ENCODE peak calls at places on chromosomes 2 and 18, in eight cellular contexts. H is left ventricle myocardium inferior; Q is aorta; Y is cardiac muscle cell; R is GM23248; V is CD8-positive, alpha-beta memory T cell; U is mesendoderm; Z is CD4-positive, CD25-positive, alpha-beta regulatory T cell. J is an unnamed sample.

GRCh38 chr2:18378020-18378653 is 182.3 kb downstream of the RDH14 start:
- DNase-seq in Q (no peak), Z (peak), V (no peak), R (peak), U (peak), H (no peak), Y (peak), J (peak)

GRCh38 chr2:80364511-80365212 is 60.1 kb upstream of the LRRTM1 start:
- DNase-seq in Q (no peak), Z (no peak), U (peak), V (no peak), H (no peak), R (no peak), Y (no peak), J (peak)

GRCh38 chr18:31791817-31792579 is 31.3 kb upstream of the SLC25A52 start:
- DNase-seq in U (no peak), R (no peak), Z (no peak), V (no peak), Q (no peak), H (no peak), Y (no peak), J (no peak)

GRCh38 chr2:171086352-171087290 is 74.1 kb downstream of the TLK1 start:
- DNase-seq in V (peak), Y (peak), Z (peak), R (peak), Q (no peak), H (no peak), U (peak), J (peak)

GRCh38 chr2:62184499-62185045 is 11.3 kb upstream of the B3GNT2 start:
- DNase-seq in Z (no peak), R (no peak), U (no peak), Q (no peak), H (no peak), Y (no peak), V (no peak), J (no peak)

GRCh38 chr2:178069551-178069950 is 3.0 kb downstream of the PDE11A start:
- DNase-seq in Q (no peak), V (no peak), R (no peak), U (peak), H (no peak), Y (no peak), Z (no peak), J (no peak)

GRCh38 chr2:152743004-152743403 is 24.6 kb downstream of the ARL6IP6 start:
- DNase-seq in H (no peak), V (no peak), Q (no peak), Z (peak), Y (peak), U (peak), R (peak), J (no peak)

GRCh38 chr2:96537066-96537733 is 648 bp downstream of the ARID5A start:
- DNase-seq in U (peak), Q (peak), Z (peak), R (peak), H (peak), V (peak), Y (peak), J (peak)

GRCh38 chr2:237700583-237701032 is 73.2 kb downstream of the LRRFIP1 start:
- DNase-seq in Z (peak), Y (peak), U (no peak), R (peak), Q (peak), V (peak), H (peak), J (peak)

GRCh38 chr18:27887287-27887686 is 289.6 kb downstream of the CDH2 start:
- DNase-seq in H (no peak), Y (no peak), V (no peak), Q (no peak), Z (no peak), R (peak), U (no peak), J (no peak)

GRCh38 chr2:152506843-152507242 is 171.9 kb downstream of the FMNL2 start:
- DNase-seq in U (no peak), Y (peak), H (no peak), Z (peak), V (no peak), R (peak), Q (no peak), J (no peak)

GRCh38 chr2:8406271-8406670 is 275.6 kb upstream of the ID2 start:
- DNase-seq in Z (no peak), V (no peak), Y (peak), R (no peak), H (no peak), U (no peak), Q (no peak), J (no peak)

GRCh38 chr2:132424526-132425121 is 8.0 kb downstream of the GPR39 start:
- DNase-seq in V (no peak), Q (no peak), H (no peak), U (no peak), Z (no peak), R (peak), Y (peak), J (no peak)

GRCh38 chr2:17813015-17813741 is 3.1 kb upstream of the MSGN1 start:
- DNase-seq in V (no peak), Y (peak), R (peak), U (no peak), Q (no peak), Z (no peak), H (no peak), J (peak)

GRCh38 chr2:168145598-168145997 is 101.8 kb downstream of the STK39 start:
- DNase-seq in V (no peak), Q (no peak), Z (no peak), R (no peak), H (no peak), Y (no peak), U (no peak), J (no peak)

GRCh38 chr2:179793238-179793637 is 68.2 kb downstream of the ZNF385B start:
- DNase-seq in Z (no peak), H (no peak), Q (no peak), R (no peak), V (no peak), Y (no peak), U (peak), J (no peak)

GRCh38 chr2:79860233-79861058 is 347.6 kb downstream of the CTNNA2 start:
- DNase-seq in Z (no peak), Q (no peak), R (peak), V (no peak), U (peak), H (no peak), Y (no peak), J (peak)

GRCh38 chr2:187302146-187302545 is 145.9 kb downstream of the CALCRL start:
- DNase-seq in V (no peak), Y (peak), Z (no peak), Q (no peak), H (no peak), U (no peak), R (no peak), J (peak)

GRCh38 chr2:95277246-95277906 is 3.1 kb downstream of the PROM2 start:
- DNase-seq in Q (no peak), U (peak), R (peak), H (peak), Y (peak), Z (no peak), V (no peak), J (peak)

GRCh38 chr18:73975266-73975665 is 172.4 kb downstream of the FBXO15 start:
- DNase-seq in U (no peak), Q (no peak), Y (peak), V (no peak), Z (peak), H (no peak), R (no peak), J (no peak)

GRCh38 chr18:41875094-41875780 is 79.8 kb upstream of the PIK3C3 start:
- DNase-seq in R (peak), V (no peak), Y (peak), Q (no peak), H (no peak), Z (no peak), U (no peak), J (peak)

GRCh38 chr2:233088598-233089345 is 28.6 kb downstream of the INPP5D start:
- DNase-seq in Z (no peak), R (no peak), H (no peak), Q (no peak), Y (no peak), U (no peak), V (no peak), J (no peak)

GRCh38 chr18:32911660-32912284 is 138.9 kb upstream of the KLHL14 start:
- DNase-seq in H (no peak), V (no peak), R (peak), Y (no peak), U (no peak), Z (no peak), Q (no peak), J (no peak)

GRCh38 chr2:151552287-151552686 is 142.6 kb downstream of the RIF1 start:
- DNase-seq in H (no peak), Y (no peak), U (no peak), R (no peak), V (no peak), Z (no peak), Q (no peak), J (no peak)

DNA sequence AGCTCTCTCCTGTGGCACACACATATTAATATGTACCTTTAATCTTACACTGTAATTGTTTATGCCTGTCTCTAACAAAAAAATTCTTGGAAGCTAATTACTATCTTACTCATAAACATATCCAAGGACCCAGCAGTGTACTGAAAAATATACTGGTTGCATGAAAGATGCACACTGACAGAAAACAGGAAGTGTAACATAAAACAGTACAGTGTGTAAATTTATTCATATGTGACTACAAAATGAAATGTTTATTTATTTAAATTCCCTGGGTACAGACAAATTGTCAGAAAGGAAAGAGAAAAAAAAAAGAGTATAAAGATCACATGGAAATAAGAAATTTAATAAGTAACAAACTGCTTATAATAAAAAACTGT is 28.5 kb downstream of the TMEM131 start:
- DNase-seq in Y (no peak), H (no peak), R (no peak), U (no peak), V (no peak), Q (no peak), Z (no peak), J (no peak)
- H3K27ac ChIP-seq in Y (no peak), H (no peak), R (no peak), U (no peak), V (no peak), Q (no peak), Z (no peak), J (no peak)

GRCh38 chr2:120349125-120349921 is 3.4 kb downstream of the INHBB start:
- DNase-seq in Y (no peak), H (no peak), R (no peak), Q (no peak), U (no peak), Z (no peak), V (no peak), J (no peak)
- H3K4me3 ChIP-seq in Y (no peak), H (no peak), R (no peak), Q (no peak), U (no peak), Z (no peak), V (no peak), J (no peak)

DNA sequence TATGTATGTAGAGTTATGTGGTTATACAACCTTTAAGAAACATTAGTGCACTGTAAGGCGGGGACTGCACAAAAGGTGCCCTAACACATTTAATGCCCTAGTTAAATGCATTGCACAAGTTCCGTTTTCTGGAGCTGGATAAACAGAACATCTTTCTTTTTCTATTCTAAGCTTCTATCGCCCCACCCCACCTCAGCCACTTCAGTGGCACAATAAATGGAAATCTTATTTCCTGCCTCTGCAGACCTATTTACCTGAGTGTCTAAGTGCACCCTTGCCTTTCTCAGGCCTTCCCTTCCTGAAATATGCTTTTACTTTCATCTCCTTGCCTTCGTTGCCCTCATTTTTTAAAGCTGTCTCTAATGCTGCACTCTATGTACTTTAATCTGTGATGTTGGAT is 123.5 kb downstream of the TANC1 start:
- DNase-seq in Z (peak), R (peak), Y (no peak), Q (no peak), U (no peak), V (peak), H (no peak), J (peak)
- H3K27ac ChIP-seq in Z (no peak), R (peak), Y (no peak), Q (peak), U (no peak), V (no peak), H (peak), J (peak)

GRCh38 chr2:41521191-41521590 is 526.6 kb upstream of the PKDCC start:
- DNase-seq in Q (no peak), H (no peak), R (no peak), Y (no peak), V (no peak), Z (no peak), U (peak), J (peak)
- H3K4me3 ChIP-seq in Q (no peak), H (no peak), R (no peak), Y (no peak), V (no peak), Z (no peak), U (no peak), J (no peak)

GRCh38 chr2:37653805-37654378 is 17.6 kb downstream of the CDC42EP3 start:
- DNase-seq in R (no peak), H (peak), Y (no peak), V (peak), Z (no peak), Q (peak), U (no peak), J (no peak)

GRCh38 chr2:37652199-37652640 is 19.2 kb downstream of the CDC42EP3 start:
- DNase-seq in Y (peak), U (peak), Q (peak), Z (no peak), H (no peak), V (no peak), R (peak), J (peak)

GRCh38 chr2:37654419-37654818 is 17.0 kb downstream of the CDC42EP3 start:
- DNase-seq in Z (no peak), Q (no peak), Y (no peak), H (no peak), V (no peak), R (no peak), U (peak), J (no peak)

GRCh38 chr2:37654932-37655331 is 16.5 kb downstream of the CDC42EP3 start:
- DNase-seq in Y (peak), R (no peak), Q (no peak), U (peak), H (no peak), V (no peak), Z (peak), J (peak)

GRCh38 chr2:37653093-37653492 is 18.3 kb downstream of the CDC42EP3 start:
- DNase-seq in V (no peak), Q (no peak), Y (no peak), U (no peak), Z (no peak), H (no peak), R (no peak), J (no peak)
- H3K27ac ChIP-seq in V (no peak), Q (peak), Y (no peak), U (no peak), Z (peak), H (peak), R (peak), J (no peak)

GRCh38 chr2:86274265-86274917 is 63.0 kb downstream of the REEP1 start:
- DNase-seq in Z (peak), Y (peak), R (peak), U (no peak), H (no peak), Q (no peak), V (no peak), J (no peak)
- H3K4me3 ChIP-seq in Z (no peak), Y (no peak), R (no peak), U (no peak), H (no peak), Q (no peak), V (no peak), J (no peak)

DNA sequence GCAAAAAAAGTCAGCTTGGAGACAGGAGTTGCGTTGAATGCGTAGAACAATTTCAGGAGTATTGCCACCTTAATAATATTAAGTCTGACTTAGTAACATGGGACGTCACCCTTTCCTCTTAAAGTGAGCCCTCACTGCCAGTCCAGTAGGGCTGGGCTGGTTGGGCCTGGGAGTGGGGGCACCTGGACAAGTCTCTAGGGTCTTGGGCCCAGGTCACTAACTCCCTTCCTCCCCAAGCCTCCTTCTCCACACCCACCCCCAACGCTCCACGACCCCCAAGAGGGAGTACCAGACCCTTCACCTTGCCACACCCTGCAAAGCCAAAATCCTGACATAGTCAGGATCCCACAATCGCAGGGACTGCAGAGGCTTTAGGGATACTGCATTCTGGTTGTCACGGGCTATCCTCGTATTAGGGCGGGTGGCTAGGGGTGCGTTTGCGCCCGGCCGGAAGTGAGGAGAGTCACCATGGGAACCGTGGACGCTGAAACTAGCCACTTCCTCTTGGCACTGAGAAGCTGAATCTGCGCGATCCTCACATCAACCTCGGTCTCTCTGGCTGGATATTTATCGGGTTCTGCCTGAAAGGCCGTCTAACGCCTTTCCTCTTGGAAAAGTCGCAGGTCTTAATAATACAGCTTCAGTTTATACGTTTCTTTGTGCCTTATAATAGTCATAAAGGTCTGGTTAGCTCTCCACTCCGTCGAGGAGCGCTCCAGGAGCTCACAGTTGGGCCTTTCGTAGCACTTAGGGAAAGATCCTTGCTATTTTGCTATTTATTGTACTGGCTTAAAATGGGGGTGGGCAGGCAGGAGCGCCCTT is 10.3 kb upstream of the CXXC1 start:
- DNase-seq in Q (peak), Z (peak), U (peak), R (peak), H (peak), V (peak), Y (peak), J (peak)
- H3K27ac ChIP-seq in Q (no peak), Z (no peak), U (no peak), R (no peak), H (no peak), V (no peak), Y (no peak), J (no peak)

J was measured in A673.